ENCODE peak calls at places on chromosomes 12 and 14, in five cellular contexts. One of them, this sample, is unnamed. For H3K4me1, the result is how much of the 10 kb centered on the place peaks cover.

GRCh38 chr14:91046488-91047072 is 13.9 kb downstream of the RPS6KA5 start:
- DNase-seq in spleen: no peak
- DNase-seq in CD8-positive, alpha-beta T cell: no peak
- DNase-seq in HCT116: no peak
- DNase-seq in thoracic aorta: no peak
- DNase-seq in this sample: no peak

GRCh38 chr12:14854586-14855163 is 11.3 kb upstream of the ART4 start:
- DNase-seq in spleen: no peak
- DNase-seq in CD8-positive, alpha-beta T cell: no peak
- DNase-seq in thoracic aorta: no peak
- DNase-seq in HCT116: no peak
- DNase-seq in this sample: no peak

GRCh38 chr12:109868182-109869051 is 11.9 kb downstream of the GLTP start:
- DNase-seq in thoracic aorta: no peak
- DNase-seq in spleen: no peak
- DNase-seq in CD8-positive, alpha-beta T cell: no peak
- DNase-seq in HCT116: no peak
- DNase-seq in this sample: no peak

GRCh38 chr14:58055497-58055896 is 96.5 kb downstream of the ARMH4 start:
- DNase-seq in CD8-positive, alpha-beta T cell: no peak
- DNase-seq in HCT116: no peak
- DNase-seq in thoracic aorta: no peak
- DNase-seq in spleen: no peak
- DNase-seq in this sample: no peak

GRCh38 chr12:23463172-23463571 is 486.3 kb downstream of the SOX5 start:
- DNase-seq in spleen: no peak
- DNase-seq in HCT116: no peak
- DNase-seq in CD8-positive, alpha-beta T cell: no peak
- DNase-seq in thoracic aorta: no peak
- DNase-seq in this sample: no peak

GRCh38 chr12:12456637-12457036 is 99.8 kb downstream of the BORCS5 start:
- DNase-seq in spleen: no peak
- DNase-seq in thoracic aorta: no peak
- DNase-seq in CD8-positive, alpha-beta T cell: no peak
- DNase-seq in HCT116: no peak
- DNase-seq in this sample: peak

GRCh38 chr14:83706555-83706954 is 1823.4 kb upstream of the FLRT2 start:
- DNase-seq in HCT116: no peak
- DNase-seq in CD8-positive, alpha-beta T cell: no peak
- DNase-seq in thoracic aorta: no peak
- DNase-seq in spleen: no peak
- DNase-seq in this sample: no peak

GRCh38 chr14:100417466-100417865 is 94.3 kb downstream of the SLC25A47 start:
- DNase-seq in HCT116: peak
- DNase-seq in CD8-positive, alpha-beta T cell: no peak
- DNase-seq in spleen: peak
- DNase-seq in thoracic aorta: no peak
- DNase-seq in this sample: no peak

GRCh38 chr12:23060161-23060560 is 435.2 kb downstream of the ETNK1 start:
- DNase-seq in CD8-positive, alpha-beta T cell: no peak
- DNase-seq in spleen: no peak
- DNase-seq in thoracic aorta: no peak
- DNase-seq in HCT116: no peak
- DNase-seq in this sample: no peak

GRCh38 chr12:76478045-76478444 is 81.5 kb downstream of the OSBPL8 start:
- DNase-seq in CD8-positive, alpha-beta T cell: no peak
- DNase-seq in thoracic aorta: no peak
- DNase-seq in HCT116: no peak
- DNase-seq in spleen: no peak
- DNase-seq in this sample: no peak

GRCh38 chr14:99268776-99269510 is 3.1 kb downstream of the BCL11B start:
- DNase-seq in HCT116: no peak
- DNase-seq in thoracic aorta: no peak
- DNase-seq in CD8-positive, alpha-beta T cell: peak
- DNase-seq in spleen: no peak
- DNase-seq in this sample: peak

GRCh38 chr12:54159140-54159539 is 29.6 kb downstream of the SMUG1 start:
- DNase-seq in CD8-positive, alpha-beta T cell: no peak
- DNase-seq in HCT116: peak
- DNase-seq in thoracic aorta: no peak
- DNase-seq in spleen: no peak
- DNase-seq in this sample: no peak

GRCh38 chr12:96047621-96048211 is 12.3 kb upstream of the LTA4H start:
- DNase-seq in spleen: no peak
- DNase-seq in CD8-positive, alpha-beta T cell: no peak
- DNase-seq in HCT116: peak
- DNase-seq in thoracic aorta: no peak
- DNase-seq in this sample: no peak

GRCh38 chr14:25009891-25010290 is 40.1 kb downstream of the STXBP6 start:
- DNase-seq in thoracic aorta: no peak
- DNase-seq in spleen: no peak
- DNase-seq in HCT116: no peak
- DNase-seq in CD8-positive, alpha-beta T cell: no peak
- DNase-seq in this sample: no peak

GRCh38 chr14:55545779-55546178 is 34.2 kb upstream of the KTN1 start:
- DNase-seq in CD8-positive, alpha-beta T cell: no peak
- DNase-seq in HCT116: no peak
- DNase-seq in spleen: no peak
- DNase-seq in thoracic aorta: no peak
- DNase-seq in this sample: no peak

GRCh38 chr14:92755495-92755894 is 7.1 kb upstream of the LGMN start:
- DNase-seq in CD8-positive, alpha-beta T cell: no peak
- DNase-seq in thoracic aorta: no peak
- DNase-seq in HCT116: no peak
- DNase-seq in spleen: no peak
- DNase-seq in this sample: no peak

GRCh38 chr14:77613207-77613606 is 3.2 kb downstream of the SPTLC2 start:
- DNase-seq in CD8-positive, alpha-beta T cell: no peak
- DNase-seq in spleen: no peak
- DNase-seq in HCT116: no peak
- DNase-seq in thoracic aorta: no peak
- DNase-seq in this sample: no peak

GRCh38 chr14:56004807-56005579 is 113.2 kb upstream of the PELI2 start:
- DNase-seq in CD8-positive, alpha-beta T cell: peak
- DNase-seq in HCT116: no peak
- DNase-seq in thoracic aorta: no peak
- DNase-seq in spleen: no peak
- DNase-seq in this sample: peak

DNA sequence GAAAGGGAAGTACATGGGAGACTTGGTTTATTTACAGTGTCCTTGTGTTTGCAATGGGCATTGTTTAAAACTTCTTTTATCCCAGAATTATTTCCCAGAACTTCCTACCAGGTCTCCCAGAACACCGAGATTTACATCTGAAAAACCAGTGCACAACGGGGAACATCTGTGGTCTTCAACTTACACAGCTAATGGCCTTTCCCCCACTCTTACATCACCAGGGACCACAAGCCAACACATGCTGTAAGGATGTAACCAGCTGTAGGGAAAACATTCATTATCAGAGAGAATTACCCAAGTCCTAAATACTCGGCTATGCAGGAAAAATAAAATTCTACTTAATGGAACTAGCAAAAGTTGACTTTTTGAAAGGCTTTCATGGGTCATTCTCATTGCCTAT is 267.6 kb downstream of the DUSP6 start:
- DNase-seq in spleen: no peak
- DNase-seq in thoracic aorta: no peak
- DNase-seq in CD8-positive, alpha-beta T cell: no peak
- DNase-seq in HCT116: no peak
- DNase-seq in this sample: no peak
- H3K4me3 ChIP-seq in spleen: no peak
- H3K4me3 ChIP-seq in thoracic aorta: no peak
- H3K4me3 ChIP-seq in CD8-positive, alpha-beta T cell: no peak
- H3K4me3 ChIP-seq in HCT116: no peak
- H3K4me3 ChIP-seq in this sample: no peak

DNA sequence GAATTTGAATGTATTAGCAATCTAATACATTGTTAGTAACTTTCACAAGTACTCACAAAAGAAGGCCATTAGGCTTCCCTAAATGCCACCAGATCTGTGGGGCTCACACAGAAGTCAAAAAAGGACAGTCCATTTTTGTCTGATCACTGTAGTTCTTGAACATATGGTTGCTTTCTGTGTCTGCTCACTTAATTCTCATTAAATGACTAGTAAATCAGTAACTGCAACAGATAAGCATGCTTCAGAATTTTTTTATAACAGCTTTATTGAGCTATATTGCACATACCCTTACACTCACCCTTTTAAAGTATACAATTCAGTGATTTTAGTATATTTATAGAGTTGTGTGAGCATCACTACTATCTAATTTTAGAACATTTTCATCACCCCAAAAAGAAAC is 71.4 kb downstream of the DENND5B start:
- DNase-seq in spleen: no peak
- DNase-seq in CD8-positive, alpha-beta T cell: no peak
- DNase-seq in HCT116: no peak
- DNase-seq in thoracic aorta: no peak
- DNase-seq in this sample: no peak
- H3K4me1 ChIP-seq in spleen: under half
- H3K4me1 ChIP-seq in CD8-positive, alpha-beta T cell: under half
- H3K4me1 ChIP-seq in HCT116: under half
- H3K4me1 ChIP-seq in thoracic aorta: under half
- H3K4me1 ChIP-seq in this sample: under half

GRCh38 chr14:95496111-95496681 is 20.3 kb downstream of the SYNE3 start:
- DNase-seq in spleen: no peak
- DNase-seq in CD8-positive, alpha-beta T cell: no peak
- DNase-seq in HCT116: no peak
- DNase-seq in thoracic aorta: no peak
- DNase-seq in this sample: no peak
- H3K4me3 ChIP-seq in spleen: no peak
- H3K4me3 ChIP-seq in CD8-positive, alpha-beta T cell: no peak
- H3K4me3 ChIP-seq in HCT116: no peak
- H3K4me3 ChIP-seq in thoracic aorta: no peak
- H3K4me3 ChIP-seq in this sample: peak

GRCh38 chr14:74567646-74568379 is 44.2 kb downstream of the LTBP2 start:
- DNase-seq in spleen: peak
- DNase-seq in HCT116: no peak
- DNase-seq in thoracic aorta: no peak
- DNase-seq in CD8-positive, alpha-beta T cell: no peak
- DNase-seq in this sample: no peak
- H3K4me1 ChIP-seq in spleen: under half
- H3K4me1 ChIP-seq in HCT116: half or more
- H3K4me1 ChIP-seq in thoracic aorta: half or more
- H3K4me1 ChIP-seq in CD8-positive, alpha-beta T cell: under half
- H3K4me1 ChIP-seq in this sample: under half

GRCh38 chr12:121535150-121536057 is 45.4 kb downstream of the KDM2B start:
- DNase-seq in spleen: no peak
- DNase-seq in HCT116: no peak
- DNase-seq in CD8-positive, alpha-beta T cell: no peak
- DNase-seq in thoracic aorta: no peak
- DNase-seq in this sample: no peak
- H3K4me3 ChIP-seq in spleen: peak
- H3K4me3 ChIP-seq in HCT116: no peak
- H3K4me3 ChIP-seq in CD8-positive, alpha-beta T cell: peak
- H3K4me3 ChIP-seq in thoracic aorta: peak
- H3K4me3 ChIP-seq in this sample: peak

GRCh38 chr12:79435742-79436141 is 255.0 kb downstream of the PAWR start:
- DNase-seq in thoracic aorta: no peak
- DNase-seq in HCT116: no peak
- DNase-seq in CD8-positive, alpha-beta T cell: no peak
- DNase-seq in spleen: no peak
- DNase-seq in this sample: no peak
- H3K4me1 ChIP-seq in thoracic aorta: under half
- H3K4me1 ChIP-seq in HCT116: under half
- H3K4me1 ChIP-seq in CD8-positive, alpha-beta T cell: under half
- H3K4me1 ChIP-seq in spleen: under half
- H3K4me1 ChIP-seq in this sample: under half

GRCh38 chr14:54398028-54398368 is 1.2 kb downstream of the CDKN3 start:
- DNase-seq in thoracic aorta: no peak
- DNase-seq in CD8-positive, alpha-beta T cell: no peak
- DNase-seq in spleen: no peak
- DNase-seq in HCT116: no peak
- DNase-seq in this sample: no peak
- H3K4me3 ChIP-seq in thoracic aorta: no peak
- H3K4me3 ChIP-seq in CD8-positive, alpha-beta T cell: no peak
- H3K4me3 ChIP-seq in spleen: peak
- H3K4me3 ChIP-seq in HCT116: peak
- H3K4me3 ChIP-seq in this sample: peak

GRCh38 chr14:67486890-67487289 is 1.6 kb downstream of the TMEM229B start:
- DNase-seq in thoracic aorta: no peak
- DNase-seq in HCT116: no peak
- DNase-seq in CD8-positive, alpha-beta T cell: no peak
- DNase-seq in spleen: no peak
- DNase-seq in this sample: no peak

GRCh38 chr14:67487332-67487731 is 1.2 kb downstream of the TMEM229B start:
- DNase-seq in HCT116: no peak
- DNase-seq in CD8-positive, alpha-beta T cell: no peak
- DNase-seq in spleen: no peak
- DNase-seq in thoracic aorta: no peak
- DNase-seq in this sample: no peak

GRCh38 chr14:67485501-67486095 is 2.9 kb downstream of the TMEM229B start:
- DNase-seq in HCT116: no peak
- DNase-seq in spleen: no peak
- DNase-seq in CD8-positive, alpha-beta T cell: no peak
- DNase-seq in thoracic aorta: no peak
- DNase-seq in this sample: no peak

GRCh38 chr14:67482765-67483164 is 5.8 kb downstream of the TMEM229B start:
- DNase-seq in thoracic aorta: no peak
- DNase-seq in HCT116: no peak
- DNase-seq in CD8-positive, alpha-beta T cell: no peak
- DNase-seq in spleen: no peak
- DNase-seq in this sample: no peak

GRCh38 chr14:67483599-67484270 is 4.8 kb downstream of the TMEM229B start:
- DNase-seq in thoracic aorta: no peak
- DNase-seq in CD8-positive, alpha-beta T cell: no peak
- DNase-seq in spleen: no peak
- DNase-seq in HCT116: no peak
- DNase-seq in this sample: no peak
- H3K4me1 ChIP-seq in thoracic aorta: under half
- H3K4me1 ChIP-seq in CD8-positive, alpha-beta T cell: under half
- H3K4me1 ChIP-seq in spleen: half or more
- H3K4me1 ChIP-seq in HCT116: under half
- H3K4me1 ChIP-seq in this sample: under half

DNA sequence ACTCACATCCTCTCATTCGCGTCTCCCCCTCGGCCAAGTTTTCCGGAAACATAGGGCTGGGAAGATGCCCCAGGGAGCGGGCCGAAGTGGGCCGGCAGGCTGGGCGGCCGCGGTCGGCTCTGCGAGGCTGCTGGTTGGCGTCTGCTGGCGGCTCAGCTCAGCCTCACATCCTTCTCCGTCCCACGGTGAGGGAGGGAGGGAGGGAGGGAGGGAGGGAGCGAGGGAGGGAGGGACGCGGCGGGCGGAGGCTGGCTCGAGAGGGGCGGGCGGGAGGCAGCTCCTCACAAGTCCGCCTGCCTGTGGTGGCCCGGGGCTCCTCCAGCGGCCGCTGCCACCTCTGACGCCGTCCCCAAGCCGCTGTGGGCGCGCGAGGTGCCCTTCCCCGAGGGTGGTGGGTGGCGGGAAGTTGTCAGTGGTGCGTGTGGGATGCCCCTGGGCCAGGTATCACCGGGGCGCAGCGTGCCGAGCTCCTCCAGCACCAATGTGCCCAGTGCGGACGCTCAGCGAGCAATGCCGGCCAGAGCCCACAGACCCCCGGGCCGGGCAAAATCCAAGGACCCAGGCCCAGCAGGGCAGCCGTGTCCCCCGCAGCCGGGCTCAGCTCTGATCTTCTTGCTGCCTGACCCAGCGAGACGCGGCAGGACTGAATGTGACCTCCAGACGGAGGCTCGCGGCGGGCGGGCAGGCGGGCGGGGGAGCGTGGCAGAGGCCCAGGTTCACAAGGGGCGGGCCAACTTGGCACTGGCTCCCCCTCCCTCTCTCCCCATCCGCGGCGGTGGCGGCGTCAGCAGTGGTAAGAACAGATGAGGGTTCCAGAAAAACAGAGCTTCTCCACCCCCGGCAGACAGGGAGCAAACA is 94.0 kb downstream of the RFLNA start:
- DNase-seq in thoracic aorta: peak
- DNase-seq in spleen: peak
- DNase-seq in HCT116: no peak
- DNase-seq in CD8-positive, alpha-beta T cell: peak
- DNase-seq in this sample: peak
- H3K4me3 ChIP-seq in thoracic aorta: peak
- H3K4me3 ChIP-seq in spleen: peak
- H3K4me3 ChIP-seq in HCT116: no peak
- H3K4me3 ChIP-seq in CD8-positive, alpha-beta T cell: peak
- H3K4me3 ChIP-seq in this sample: no peak

This sample was measured in CD4-positive, CD25-positive, alpha-beta regulatory T cell.